ENCODE peak calls at places on chromosome 18, in ten cellular contexts. U is C1 segment of cervical spinal cord; L is A172; R is stimulated activated CD8-positive, alpha-beta memory T cell treated with anti-CD3 and anti-CD28 coated beads, Interleukin-12 subunit alpha, Interleukin-12 subunit beta, amount 100 ng/mL, for 1 hour; S is AG08396; T is HFFc6; Z is IMR-90; P is LoVo; Y is NCI-H69; G is iris pigment epithelial cell. X is an unnamed sample.

GRCh38 chr18:37282386-37283037 is 283.1 kb downstream of the CELF4 start:
- DNase-seq in U (no peak), L (no peak), R (no peak), S (no peak), T (no peak), Z (no peak), P (no peak), Y (peak), G (no peak), X (no peak)

GRCh38 chr18:35460719-35461118 is 37.0 kb downstream of the INO80C start:
- DNase-seq in U (no peak), L (no peak), R (no peak), S (no peak), T (no peak), Z (peak), P (no peak), Y (no peak), G (peak), X (no peak)

GRCh38 chr18:48781990-48782368 is 168.8 kb downstream of the SMAD7 start:
- DNase-seq in U (no peak), L (no peak), R (no peak), S (no peak), T (no peak), Z (no peak), P (no peak), Y (no peak), G (no peak), X (no peak)

GRCh38 chr18:51655327-51655698 is 457.8 kb upstream of the MEX3C start:
- DNase-seq in U (no peak), L (no peak), R (no peak), S (no peak), T (no peak), Z (no peak), P (no peak), Y (peak), G (no peak), X (no peak)

GRCh38 chr18:51273435-51273834 is 76.0 kb upstream of the MEX3C start:
- DNase-seq in U (no peak), L (no peak), R (no peak), S (no peak), T (no peak), Z (no peak), P (no peak), Y (no peak), G (no peak), X (peak)

GRCh38 chr18:36592282-36592681 is 236.5 kb downstream of the TPGS2 start:
- DNase-seq in U (no peak), L (peak), R (no peak), S (no peak), T (no peak), Z (peak), P (no peak), Y (no peak), G (peak), X (no peak)

GRCh38 chr18:75003089-75003488 is 205.8 kb downstream of the PTGR3 start:
- DNase-seq in U (no peak), L (no peak), R (no peak), S (peak), T (no peak), Z (peak), P (no peak), Y (no peak), G (no peak), X (no peak)

GRCh38 chr18:13879492-13879891 is 35.8 kb downstream of the MC2R start:
- DNase-seq in U (no peak), L (no peak), R (no peak), S (no peak), T (no peak), Z (no peak), P (no peak), Y (no peak), G (no peak), X (no peak)

GRCh38 chr18:3466872-3467271 is 16.9 kb downstream of the TGIF1 start:
- DNase-seq in U (no peak), L (no peak), R (no peak), S (no peak), T (no peak), Z (no peak), P (no peak), Y (no peak), G (no peak), X (no peak)

GRCh38 chr18:48740846-48741485 is 202.1 kb downstream of the CTIF start:
- DNase-seq in U (no peak), L (no peak), R (no peak), S (no peak), T (no peak), Z (no peak), P (no peak), Y (no peak), G (no peak), X (no peak)

GRCh38 chr18:23114911-23115310 is 20.4 kb upstream of the CABLES1 start:
- DNase-seq in U (no peak), L (no peak), R (no peak), S (no peak), T (no peak), Z (peak), P (no peak), Y (no peak), G (peak), X (peak)

GRCh38 chr18:67385455-67385854 is 131.1 kb downstream of the DSEL start:
- DNase-seq in U (no peak), L (no peak), R (no peak), S (no peak), T (peak), Z (peak), P (no peak), Y (no peak), G (peak), X (no peak)

GRCh38 chr18:41645600-41646360 is 309.3 kb upstream of the PIK3C3 start:
- DNase-seq in U (no peak), L (no peak), R (no peak), S (no peak), T (no peak), Z (no peak), P (no peak), Y (peak), G (no peak), X (no peak)

GRCh38 chr18:21991081-21991534 is 178.3 kb upstream of the GATA6 start:
- DNase-seq in U (no peak), L (no peak), R (no peak), S (no peak), T (no peak), Z (no peak), P (no peak), Y (peak), G (no peak), X (no peak)

GRCh38 chr18:31088532-31088931 is 13.7 kb downstream of the DSC2 start:
- DNase-seq in U (no peak), L (no peak), R (no peak), S (no peak), T (no peak), Z (no peak), P (no peak), Y (no peak), G (no peak), X (no peak)

GRCh38 chr18:21991897-21992296 is 177.5 kb upstream of the GATA6 start:
- DNase-seq in U (no peak), L (no peak), R (no peak), S (no peak), T (no peak), Z (no peak), P (no peak), Y (no peak), G (no peak), X (no peak)

GRCh38 chr18:75477913-75478312 is 50.4 kb upstream of the SMIM21 start:
- DNase-seq in U (no peak), L (no peak), R (no peak), S (no peak), T (peak), Z (peak), P (no peak), Y (peak), G (peak), X (no peak)

GRCh38 chr18:77617681-77618080 is 368.0 kb downstream of the GALR1 start:
- DNase-seq in U (no peak), L (peak), R (no peak), S (no peak), T (no peak), Z (no peak), P (no peak), Y (no peak), G (no peak), X (no peak)

GRCh38 chr18:58394046-58394445 is 234.8 kb downstream of the ALPK2 start:
- DNase-seq in U (no peak), L (peak), R (no peak), S (peak), T (peak), Z (peak), P (no peak), Y (no peak), G (peak), X (no peak)

GRCh38 chr18:73880387-73880786 is 267.2 kb downstream of the FBXO15 start:
- DNase-seq in U (no peak), L (no peak), R (no peak), S (no peak), T (no peak), Z (no peak), P (no peak), Y (no peak), G (peak), X (no peak)

GRCh38 chr18:9038277-9038871 is 64.1 kb upstream of the NDUFV2 start:
- DNase-seq in U (no peak), L (no peak), R (no peak), S (no peak), T (no peak), Z (peak), P (no peak), Y (no peak), G (peak), X (no peak)

GRCh38 chr18:31741096-31741735 is 19.5 kb downstream of the SLC25A52 start:
- DNase-seq in U (no peak), L (peak), R (peak), S (no peak), T (peak), Z (peak), P (peak), Y (peak), G (peak), X (peak)

GRCh38 chr18:23812566-23813440 is 123.5 kb downstream of the LAMA3 start:
- DNase-seq in U (no peak), L (peak), R (no peak), S (no peak), T (no peak), Z (peak), P (peak), Y (peak), G (peak), X (peak)

GRCh38 chr18:51195602-51196115 is 1.8 kb downstream of the MEX3C start:
- DNase-seq in U (no peak), L (peak), R (no peak), S (peak), T (no peak), Z (peak), P (peak), Y (peak), G (peak), X (peak)

GRCh38 chr18:57950542-57950941 is 93.5 kb upstream of the NEDD4L start:
- DNase-seq in U (no peak), L (no peak), R (no peak), S (no peak), T (no peak), Z (no peak), P (no peak), Y (no peak), G (no peak), X (no peak)

GRCh38 chr18:9380101-9380500 is 45.5 kb downstream of the TWSG1 start:
- DNase-seq in U (no peak), L (no peak), R (no peak), S (no peak), T (no peak), Z (peak), P (no peak), Y (peak), G (peak), X (no peak)

GRCh38 chr18:22475426-22476100 is 57.8 kb upstream of the CTAGE1 start:
- DNase-seq in U (no peak), L (no peak), R (no peak), S (no peak), T (no peak), Z (no peak), P (no peak), Y (no peak), G (no peak), X (no peak)

GRCh38 chr18:54829856-54830255 is 1.6 kb downstream of the RAB27B start:
- DNase-seq in U (no peak), L (no peak), R (no peak), S (no peak), T (no peak), Z (no peak), P (no peak), Y (no peak), G (peak), X (no peak)

GRCh38 chr18:46071894-46072867 is at the start of gene PSTPIP2:
- DNase-seq in U (no peak), L (no peak), R (peak), S (peak), T (peak), Z (peak), P (peak), Y (peak), G (peak), X (peak)

GRCh38 chr18:68662779-68663178 is 52.1 kb downstream of the TMX3 start:
- DNase-seq in U (no peak), L (peak), R (no peak), S (peak), T (peak), Z (peak), P (no peak), Y (peak), G (peak), X (no peak)

X was measured in left kidney.